ENCODE peak calls at places on chromosome 3, in eight cellular contexts. P, E, Y, A, S, F, V and H are unnamed samples.

GRCh38 chr3:126340943-126341754 is 16.1 kb downstream of the KLF15 start:
- DNase-seq in P (peak), E (no peak), Y (no peak), A (no peak), S (no peak), F (peak), V (no peak), H (no peak)

GRCh38 chr3:120642368-120642948 is 39.6 kb downstream of the HGD start:
- DNase-seq in P (no peak), E (no peak), Y (peak), A (peak), S (peak), F (no peak), V (no peak), H (no peak)

GRCh38 chr3:143016321-143016972 is 15.1 kb downstream of the U2SURP start:
- DNase-seq in P (no peak), E (no peak), Y (no peak), A (no peak), S (peak), F (no peak), V (no peak), H (no peak)

GRCh38 chr3:51637941-51638471 is 33.0 kb upstream of the TEX264 start:
- DNase-seq in P (peak), E (peak), Y (no peak), A (peak), S (peak), F (no peak), V (no peak), H (peak)

GRCh38 chr3:35321008-35321407 is 318.3 kb upstream of the ARPP21 start:
- DNase-seq in P (no peak), E (no peak), Y (no peak), A (no peak), S (no peak), F (no peak), V (no peak), H (no peak)

GRCh38 chr3:194738254-194739093 is 52.8 kb downstream of the FAM43A start:
- DNase-seq in P (no peak), E (no peak), Y (peak), A (no peak), S (peak), F (no peak), V (no peak), H (peak)

GRCh38 chr3:134803051-134803505 is 8.0 kb downstream of the EPHB1 start:
- DNase-seq in P (no peak), E (peak), Y (no peak), A (no peak), S (no peak), F (no peak), V (no peak), H (no peak)

GRCh38 chr3:171417813-171418212 is 42.4 kb downstream of the TNIK start:
- DNase-seq in P (no peak), E (no peak), Y (peak), A (peak), S (peak), F (no peak), V (no peak), H (peak)

GRCh38 chr3:55541456-55541855 is 54.4 kb upstream of the WNT5A start:
- DNase-seq in P (no peak), E (no peak), Y (no peak), A (no peak), S (no peak), F (no peak), V (no peak), H (no peak)

GRCh38 chr3:170055209-170055608 is 17.4 kb downstream of the GPR160 start:
- DNase-seq in P (no peak), E (peak), Y (peak), A (peak), S (peak), F (no peak), V (no peak), H (no peak)

GRCh38 chr3:48013288-48013980 is 2.8 kb downstream of the MAP4 start:
- DNase-seq in P (no peak), E (no peak), Y (peak), A (peak), S (peak), F (no peak), V (no peak), H (peak)

GRCh38 chr3:115986555-115987207 is 363.4 kb downstream of the GAP43 start:
- DNase-seq in P (no peak), E (no peak), Y (no peak), A (peak), S (peak), F (no peak), V (no peak), H (no peak)

GRCh38 chr3:186452517-186452916 is 90.5 kb upstream of the DGKG start:
- DNase-seq in P (no peak), E (no peak), Y (peak), A (peak), S (peak), F (no peak), V (no peak), H (peak)

GRCh38 chr3:170717410-170718402 is 131.8 kb upstream of the SLC7A14 start:
- DNase-seq in P (no peak), E (no peak), Y (no peak), A (peak), S (peak), F (no peak), V (no peak), H (no peak)

GRCh38 chr3:76370749-76371148 is 585.4 kb upstream of the ZNF717 start:
- DNase-seq in P (no peak), E (no peak), Y (no peak), A (peak), S (peak), F (no peak), V (no peak), H (no peak)

GRCh38 chr3:36843065-36844051 is 79.0 kb upstream of the DCLK3 start:
- DNase-seq in P (no peak), E (peak), Y (peak), A (peak), S (peak), F (peak), V (no peak), H (no peak)

GRCh38 chr3:101036213-101036618 is 43.0 kb upstream of the ABI3BP start:
- DNase-seq in P (no peak), E (no peak), Y (peak), A (peak), S (peak), F (no peak), V (no peak), H (peak)

GRCh38 chr3:155418426-155418825 is 124.9 kb upstream of the STRIT1 start:
- DNase-seq in P (no peak), E (no peak), Y (no peak), A (peak), S (no peak), F (no peak), V (no peak), H (no peak)

GRCh38 chr3:69491980-69492379 is 106.1 kb upstream of the FRMD4B start:
- DNase-seq in P (no peak), E (no peak), Y (no peak), A (peak), S (no peak), F (no peak), V (no peak), H (no peak)

GRCh38 chr3:65252266-65252665 is 564.5 kb upstream of the ADAMTS9 start:
- DNase-seq in P (no peak), E (no peak), Y (no peak), A (no peak), S (no peak), F (no peak), V (no peak), H (no peak)

GRCh38 chr3:146577662-146578061 is 27.5 kb downstream of the PLSCR5 start:
- DNase-seq in P (no peak), E (no peak), Y (peak), A (peak), S (peak), F (no peak), V (no peak), H (peak)

GRCh38 chr3:157542711-157543485 is 39.7 kb upstream of the VEPH1 start:
- DNase-seq in P (no peak), E (no peak), Y (peak), A (peak), S (peak), F (no peak), V (no peak), H (no peak)

GRCh38 chr3:113304102-113304501 is 92.7 kb downstream of the BOC start:
- DNase-seq in P (no peak), E (no peak), Y (no peak), A (no peak), S (no peak), F (no peak), V (no peak), H (no peak)

GRCh38 chr3:41137686-41138111 is 61.6 kb upstream of the CTNNB1 start:
- DNase-seq in P (no peak), E (no peak), Y (no peak), A (peak), S (no peak), F (no peak), V (no peak), H (no peak)

GRCh38 chr3:105798381-105798934 is 70.4 kb downstream of the CBLB start:
- DNase-seq in P (no peak), E (peak), Y (no peak), A (peak), S (no peak), F (no peak), V (no peak), H (no peak)

GRCh38 chr3:19348929-19349564 is 200.7 kb downstream of the KCNH8 start:
- DNase-seq in P (peak), E (peak), Y (peak), A (peak), S (peak), F (no peak), V (no peak), H (no peak)

GRCh38 chr3:194343561-194343893 is 7.6 kb downstream of the CPN2 start:
- DNase-seq in P (no peak), E (no peak), Y (no peak), A (no peak), S (peak), F (no peak), V (no peak), H (no peak)

GRCh38 chr3:49906004-49906860 is 2.6 kb upstream of the MST1R start:
- DNase-seq in P (peak), E (peak), Y (no peak), A (peak), S (peak), F (peak), V (no peak), H (no peak)

GRCh38 chr3:160473978-160474377 is 24.4 kb upstream of the TRIM59 start:
- DNase-seq in P (no peak), E (no peak), Y (peak), A (peak), S (peak), F (no peak), V (no peak), H (peak)

GRCh38 chr3:112671930-112672715 is 31.2 kb upstream of the CCDC80 start:
- DNase-seq in P (no peak), E (no peak), Y (peak), A (peak), S (peak), F (no peak), V (no peak), H (peak)

GRCh38 chr3:185423178-185423577 is 60.2 kb downstream of the MAP3K13 start:
- DNase-seq in P (no peak), E (peak), Y (no peak), A (peak), S (peak), F (no peak), V (no peak), H (peak)

GRCh38 chr3:62875103-62876002 is at the start of gene CADPS:
- DNase-seq in P (no peak), E (peak), Y (no peak), A (no peak), S (no peak), F (no peak), V (no peak), H (no peak)

GRCh38 chr3:141170678-141171295 is 60.8 kb upstream of the PXYLP1 start:
- DNase-seq in P (no peak), E (no peak), Y (no peak), A (no peak), S (peak), F (no peak), V (no peak), H (no peak)

GRCh38 chr3:126858887-126859286 is 124.0 kb upstream of the PLXNA1 start:
- DNase-seq in P (no peak), E (no peak), Y (peak), A (peak), S (peak), F (no peak), V (no peak), H (peak)

GRCh38 chr3:179037361-179037760 is 34.2 kb downstream of the ZMAT3 start:
- DNase-seq in P (no peak), E (no peak), Y (peak), A (peak), S (peak), F (no peak), V (no peak), H (peak)

GRCh38 chr3:9949115-9949514 is 3.1 kb downstream of the PRRT3 start:
- DNase-seq in P (no peak), E (no peak), Y (no peak), A (no peak), S (no peak), F (no peak), V (no peak), H (no peak)

GRCh38 chr3:14452676-14453367 is 50.4 kb downstream of the SLC6A6 start:
- DNase-seq in P (no peak), E (no peak), Y (peak), A (peak), S (peak), F (no peak), V (no peak), H (peak)

GRCh38 chr3:109275702-109276293 is 40.5 kb downstream of the DPPA2 start:
- DNase-seq in P (no peak), E (no peak), Y (peak), A (peak), S (peak), F (no peak), V (peak), H (peak)